ENCODE peak calls at places on chromosomes 5 and 9, in ten cellular contexts. One of them, this sample, is unnamed.

GRCh38 chr9:74942801-74943200 is 9.9 kb downstream of the C9orf40 start:
- DNase-seq in MM.1S: no peak
- DNase-seq in foreskin fibroblast: no peak
- DNase-seq in GM10248: no peak
- DNase-seq in endothelial cell: no peak
- DNase-seq in HFFc6: no peak
- DNase-seq in psoas muscle: no peak
- DNase-seq in PC-3: no peak
- DNase-seq in spleen: no peak
- DNase-seq in neural progenitor cell: no peak
- DNase-seq in this sample: no peak

GRCh38 chr5:45639038-45639437 is 57.1 kb downstream of the HCN1 start:
- DNase-seq in MM.1S: no peak
- DNase-seq in psoas muscle: no peak
- DNase-seq in GM10248: no peak
- DNase-seq in foreskin fibroblast: no peak
- DNase-seq in endothelial cell: no peak
- DNase-seq in HFFc6: no peak
- DNase-seq in neural progenitor cell: no peak
- DNase-seq in PC-3: peak; percentile 36
- DNase-seq in spleen: no peak
- DNase-seq in this sample: no peak

GRCh38 chr5:159824188-159825153 is 91.8 kb upstream of the ADRA1B start:
- DNase-seq in foreskin fibroblast: no peak
- DNase-seq in GM10248: no peak
- DNase-seq in MM.1S: no peak
- DNase-seq in endothelial cell: no peak
- DNase-seq in HFFc6: peak; percentile 27
- DNase-seq in psoas muscle: no peak
- DNase-seq in neural progenitor cell: no peak
- DNase-seq in PC-3: peak; percentile 68
- DNase-seq in spleen: no peak
- DNase-seq in this sample: no peak

GRCh38 chr9:7320139-7320538 is 479.4 kb downstream of the DMAC1 start:
- DNase-seq in spleen: no peak
- DNase-seq in GM10248: no peak
- DNase-seq in endothelial cell: no peak
- DNase-seq in neural progenitor cell: no peak
- DNase-seq in MM.1S: no peak
- DNase-seq in psoas muscle: no peak
- DNase-seq in PC-3: peak; percentile 1
- DNase-seq in foreskin fibroblast: peak; percentile 98
- DNase-seq in HFFc6: peak; percentile 95
- DNase-seq in this sample: no peak

GRCh38 chr5:120405923-120406322 is 58.2 kb upstream of the PRR16 start:
- DNase-seq in endothelial cell: no peak
- DNase-seq in GM10248: no peak
- DNase-seq in MM.1S: peak; percentile 55
- DNase-seq in spleen: no peak
- DNase-seq in HFFc6: peak; percentile 70
- DNase-seq in PC-3: no peak
- DNase-seq in psoas muscle: no peak
- DNase-seq in foreskin fibroblast: peak; percentile 83
- DNase-seq in neural progenitor cell: no peak
- DNase-seq in this sample: no peak

GRCh38 chr9:6667633-6668280 is 22.2 kb upstream of the GLDC start:
- DNase-seq in spleen: no peak
- DNase-seq in GM10248: peak; percentile 52
- DNase-seq in HFFc6: peak; percentile 15
- DNase-seq in endothelial cell: no peak
- DNase-seq in neural progenitor cell: peak; percentile 46
- DNase-seq in PC-3: peak; percentile 26
- DNase-seq in psoas muscle: no peak
- DNase-seq in foreskin fibroblast: peak; percentile 12
- DNase-seq in MM.1S: peak; percentile 49
- DNase-seq in this sample: no peak

GRCh38 chr9:116494815-116495634 is 192.1 kb upstream of the TRIM32 start:
- DNase-seq in endothelial cell: peak; percentile 27
- DNase-seq in neural progenitor cell: peak; percentile 59
- DNase-seq in psoas muscle: no peak
- DNase-seq in GM10248: peak; percentile 22
- DNase-seq in MM.1S: peak; percentile 61
- DNase-seq in HFFc6: no peak
- DNase-seq in foreskin fibroblast: no peak
- DNase-seq in spleen: no peak
- DNase-seq in PC-3: peak; percentile 46
- DNase-seq in this sample: no peak

GRCh38 chr9:135152608-135153337 is 65.3 kb downstream of the OLFM1 start:
- DNase-seq in spleen: no peak
- DNase-seq in MM.1S: no peak
- DNase-seq in foreskin fibroblast: no peak
- DNase-seq in psoas muscle: no peak
- DNase-seq in PC-3: no peak
- DNase-seq in neural progenitor cell: peak; percentile 46
- DNase-seq in HFFc6: no peak
- DNase-seq in GM10248: no peak
- DNase-seq in endothelial cell: no peak
- DNase-seq in this sample: no peak

DNA sequence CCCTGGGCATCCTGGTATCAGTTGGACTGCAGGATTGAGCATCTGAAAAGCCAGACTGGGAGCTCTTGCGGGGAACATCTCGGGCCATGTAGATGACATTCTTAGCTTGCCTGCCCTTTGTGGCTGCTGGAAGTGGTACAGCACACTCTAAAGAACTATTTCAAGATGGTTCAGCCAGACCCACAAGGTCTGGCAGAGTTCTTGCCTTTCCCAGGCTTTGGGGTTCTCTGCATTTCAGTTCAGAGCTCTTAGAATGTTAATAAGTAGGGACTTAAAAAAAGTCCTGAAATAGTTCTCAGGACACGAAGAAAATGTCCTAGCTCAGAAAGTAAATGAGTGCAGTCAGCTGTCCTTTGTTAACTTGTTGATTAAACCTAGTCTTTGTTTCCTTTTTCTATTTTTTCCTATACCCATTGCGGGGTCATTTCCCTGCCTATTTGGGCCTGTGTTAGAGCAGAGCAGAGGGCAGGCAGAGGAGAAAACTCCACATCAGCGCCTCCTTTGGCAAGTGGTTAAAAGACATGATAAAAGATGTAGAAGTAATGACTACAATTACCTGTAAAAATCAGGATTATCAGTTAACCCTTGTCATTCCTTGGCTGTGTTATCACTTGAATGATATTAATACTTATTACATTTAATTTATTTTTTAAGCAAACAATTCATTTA is 291.5 kb downstream of the ZSWIM6 start:
- DNase-seq in MM.1S: no peak
- DNase-seq in spleen: no peak
- DNase-seq in HFFc6: no peak
- DNase-seq in neural progenitor cell: peak; percentile 63
- DNase-seq in endothelial cell: peak; percentile 54
- DNase-seq in foreskin fibroblast: no peak
- DNase-seq in psoas muscle: no peak
- DNase-seq in PC-3: no peak
- DNase-seq in GM10248: no peak
- DNase-seq in this sample: no peak
- TF ChIP-seq CTCF in MM.1S: peak; percentile 18
- TF ChIP-seq CTCF in spleen: no peak
- TF ChIP-seq CTCF in HFFc6: peak; percentile 49
- TF ChIP-seq CTCF in neural progenitor cell: peak; percentile 63
- TF ChIP-seq CTCF in endothelial cell: no peak
- TF ChIP-seq CTCF in foreskin fibroblast: peak; percentile 18
- TF ChIP-seq CTCF in psoas muscle: no peak
- TF ChIP-seq CTCF in PC-3: no peak
- TF ChIP-seq CTCF in GM10248: no peak
- TF ChIP-seq CTCF in this sample: no peak

GRCh38 chr5:113806250-113806649 is 292.8 kb downstream of the YTHDC2 start:
- DNase-seq in GM10248: no peak
- DNase-seq in PC-3: peak; percentile 15
- DNase-seq in MM.1S: no peak
- DNase-seq in endothelial cell: no peak
- DNase-seq in spleen: no peak
- DNase-seq in neural progenitor cell: peak; percentile 45
- DNase-seq in psoas muscle: no peak
- DNase-seq in HFFc6: peak; percentile 32
- DNase-seq in foreskin fibroblast: peak; percentile 18
- DNase-seq in this sample: no peak

GRCh38 chr5:113807384-113808053 is 294.0 kb downstream of the YTHDC2 start:
- DNase-seq in GM10248: no peak
- DNase-seq in spleen: no peak
- DNase-seq in psoas muscle: no peak
- DNase-seq in foreskin fibroblast: peak; percentile 30
- DNase-seq in MM.1S: no peak
- DNase-seq in endothelial cell: no peak
- DNase-seq in HFFc6: peak; percentile 18
- DNase-seq in PC-3: no peak
- DNase-seq in neural progenitor cell: peak; percentile 51
- DNase-seq in this sample: no peak

GRCh38 chr5:113804943-113805342 is 291.4 kb downstream of the YTHDC2 start:
- DNase-seq in GM10248: no peak
- DNase-seq in foreskin fibroblast: no peak
- DNase-seq in spleen: no peak
- DNase-seq in HFFc6: no peak
- DNase-seq in psoas muscle: no peak
- DNase-seq in MM.1S: no peak
- DNase-seq in endothelial cell: no peak
- DNase-seq in PC-3: no peak
- DNase-seq in neural progenitor cell: peak; percentile 40
- DNase-seq in this sample: no peak

GRCh38 chr5:113806823-113807222 is 293.3 kb downstream of the YTHDC2 start:
- DNase-seq in psoas muscle: no peak
- DNase-seq in GM10248: no peak
- DNase-seq in neural progenitor cell: peak; percentile 11
- DNase-seq in spleen: no peak
- DNase-seq in PC-3: no peak
- DNase-seq in foreskin fibroblast: no peak
- DNase-seq in HFFc6: peak; percentile 10
- DNase-seq in endothelial cell: no peak
- DNase-seq in MM.1S: no peak
- DNase-seq in this sample: peak; percentile 35

DNA sequence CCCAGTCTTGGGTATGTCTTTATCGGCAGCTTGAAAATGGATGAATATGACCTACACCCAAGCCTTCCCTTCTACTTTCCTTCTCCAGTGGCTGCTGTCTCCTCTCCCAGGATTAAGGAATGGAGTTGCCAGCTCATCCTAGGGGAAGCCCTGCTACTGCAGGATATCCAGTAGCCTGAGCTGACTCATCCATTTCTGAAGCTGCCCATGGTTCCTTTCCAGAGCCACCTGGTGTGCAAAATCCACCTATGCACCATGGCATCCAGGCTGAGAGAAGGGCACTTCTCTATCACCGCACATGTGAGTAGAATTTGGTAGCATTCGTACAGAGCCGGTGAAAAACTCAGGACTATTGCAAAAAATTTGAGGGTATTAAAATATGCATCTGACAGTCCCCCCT is 290.8 kb downstream of the YTHDC2 start:
- DNase-seq in psoas muscle: no peak
- DNase-seq in spleen: no peak
- DNase-seq in endothelial cell: no peak
- DNase-seq in neural progenitor cell: no peak
- DNase-seq in MM.1S: no peak
- DNase-seq in HFFc6: peak; percentile 7
- DNase-seq in PC-3: peak; percentile 8
- DNase-seq in GM10248: no peak
- DNase-seq in foreskin fibroblast: no peak
- DNase-seq in this sample: no peak
- TF ChIP-seq CTCF in psoas muscle: no peak
- TF ChIP-seq CTCF in spleen: no peak
- TF ChIP-seq CTCF in endothelial cell: no peak
- TF ChIP-seq CTCF in neural progenitor cell: no peak
- TF ChIP-seq CTCF in MM.1S: no peak
- TF ChIP-seq CTCF in HFFc6: no peak
- TF ChIP-seq CTCF in PC-3: peak; percentile 16
- TF ChIP-seq CTCF in GM10248: no peak
- TF ChIP-seq CTCF in foreskin fibroblast: no peak
- TF ChIP-seq CTCF in this sample: no peak

DNA sequence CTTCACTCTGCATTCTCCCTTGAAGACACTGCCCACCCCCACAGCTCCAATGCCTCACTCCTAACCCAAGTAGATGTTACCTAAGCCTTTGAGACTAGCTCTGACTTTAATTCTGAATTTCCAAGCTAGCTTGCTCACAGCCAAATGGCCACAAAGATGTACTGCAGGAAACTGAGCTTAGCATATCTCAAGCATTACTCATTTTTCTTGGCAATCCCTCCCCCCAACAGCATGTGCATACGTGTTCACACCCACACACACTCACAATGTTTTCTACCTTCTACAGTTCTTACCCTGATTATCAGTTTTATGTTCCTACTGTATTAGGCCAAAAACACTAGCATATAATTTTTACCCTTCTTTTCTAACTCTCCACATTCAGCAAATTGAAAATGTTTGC is 13.7 kb upstream of the GRIA1 start:
- DNase-seq in foreskin fibroblast: peak; percentile 90
- DNase-seq in neural progenitor cell: no peak
- DNase-seq in endothelial cell: no peak
- DNase-seq in psoas muscle: no peak
- DNase-seq in PC-3: peak; percentile 55
- DNase-seq in spleen: no peak
- DNase-seq in GM10248: no peak
- DNase-seq in MM.1S: no peak
- DNase-seq in HFFc6: peak; percentile 66
- DNase-seq in this sample: no peak
- TF ChIP-seq CTCF in foreskin fibroblast: peak; percentile 27
- TF ChIP-seq CTCF in neural progenitor cell: no peak
- TF ChIP-seq CTCF in endothelial cell: peak; percentile 17
- TF ChIP-seq CTCF in psoas muscle: no peak
- TF ChIP-seq CTCF in PC-3: no peak
- TF ChIP-seq CTCF in spleen: no peak
- TF ChIP-seq CTCF in GM10248: no peak
- TF ChIP-seq CTCF in MM.1S: no peak
- TF ChIP-seq CTCF in HFFc6: peak; percentile 56
- TF ChIP-seq CTCF in this sample: no peak

GRCh38 chr9:27385606-27386005 is 88.7 kb upstream of the EQTN start:
- DNase-seq in foreskin fibroblast: no peak
- DNase-seq in MM.1S: no peak
- DNase-seq in spleen: no peak
- DNase-seq in HFFc6: no peak
- DNase-seq in GM10248: no peak
- DNase-seq in neural progenitor cell: no peak
- DNase-seq in endothelial cell: no peak
- DNase-seq in PC-3: no peak
- DNase-seq in psoas muscle: no peak
- DNase-seq in this sample: peak; percentile 60

GRCh38 chr9:27384262-27385014 is 87.5 kb upstream of the EQTN start:
- DNase-seq in endothelial cell: no peak
- DNase-seq in neural progenitor cell: no peak
- DNase-seq in MM.1S: no peak
- DNase-seq in HFFc6: no peak
- DNase-seq in GM10248: no peak
- DNase-seq in spleen: no peak
- DNase-seq in foreskin fibroblast: no peak
- DNase-seq in PC-3: no peak
- DNase-seq in psoas muscle: no peak
- DNase-seq in this sample: no peak

GRCh38 chr9:27383524-27383923 is 86.6 kb upstream of the EQTN start:
- DNase-seq in endothelial cell: no peak
- DNase-seq in MM.1S: no peak
- DNase-seq in neural progenitor cell: no peak
- DNase-seq in psoas muscle: no peak
- DNase-seq in GM10248: no peak
- DNase-seq in HFFc6: no peak
- DNase-seq in spleen: no peak
- DNase-seq in foreskin fibroblast: no peak
- DNase-seq in PC-3: no peak
- DNase-seq in this sample: no peak

GRCh38 chr9:27382308-27382707 is 85.4 kb upstream of the EQTN start:
- DNase-seq in endothelial cell: no peak
- DNase-seq in GM10248: no peak
- DNase-seq in PC-3: no peak
- DNase-seq in neural progenitor cell: no peak
- DNase-seq in psoas muscle: no peak
- DNase-seq in spleen: no peak
- DNase-seq in HFFc6: no peak
- DNase-seq in MM.1S: no peak
- DNase-seq in foreskin fibroblast: no peak
- DNase-seq in this sample: no peak

DNA sequence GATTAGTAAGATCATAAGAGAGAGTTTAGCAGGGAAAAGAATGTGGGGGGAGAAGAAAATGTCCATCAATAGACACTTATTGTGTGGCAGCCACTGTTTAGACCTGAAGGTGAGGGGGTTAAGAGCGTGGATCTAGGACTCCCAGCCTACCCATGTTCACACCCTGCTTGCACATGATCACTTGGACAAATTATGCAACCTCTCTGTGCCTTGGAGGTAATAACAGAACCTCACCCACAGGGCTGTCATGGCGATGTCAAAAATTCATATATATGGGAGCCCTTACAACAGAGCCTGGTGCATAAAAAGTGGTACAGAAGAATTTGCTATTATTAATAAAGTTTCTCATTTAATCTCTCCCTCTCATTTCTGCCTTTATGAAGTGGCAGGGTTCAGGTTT is 86.0 kb upstream of the EQTN start:
- DNase-seq in GM10248: no peak
- DNase-seq in PC-3: no peak
- DNase-seq in spleen: no peak
- DNase-seq in foreskin fibroblast: no peak
- DNase-seq in MM.1S: no peak
- DNase-seq in endothelial cell: no peak
- DNase-seq in neural progenitor cell: no peak
- DNase-seq in psoas muscle: no peak
- DNase-seq in HFFc6: no peak
- DNase-seq in this sample: no peak
- TF ChIP-seq CTCF in GM10248: no peak
- TF ChIP-seq CTCF in PC-3: no peak
- TF ChIP-seq CTCF in spleen: no peak
- TF ChIP-seq CTCF in foreskin fibroblast: no peak
- TF ChIP-seq CTCF in MM.1S: no peak
- TF ChIP-seq CTCF in endothelial cell: no peak
- TF ChIP-seq CTCF in neural progenitor cell: no peak
- TF ChIP-seq CTCF in psoas muscle: no peak
- TF ChIP-seq CTCF in HFFc6: no peak
- TF ChIP-seq CTCF in this sample: no peak

This sample was measured in upper lobe of left lung.